ENCODE peak calls at places on chromosome 12, in nine cellular contexts. F is adipocyte, P is tibial nerve, D is uterus, Y is endodermal cell, G is astrocyte, Z is heart left ventricle, W is colonic mucosa, L is BE2C. K is an unnamed sample.

GRCh38 chr12:113198286-113198685 is 12.8 kb downstream of the RITA1 start:
- DNase-seq in F (peak; percentile 13), P (no peak), D (no peak), Y (no peak), G (peak; percentile 48), Z (no peak), W (no peak), L (no peak), K (no peak)

GRCh38 chr12:65895031-65895430 is 70.7 kb downstream of the HMGA2 start:
- DNase-seq in F (no peak), P (no peak), D (no peak), Y (no peak), G (no peak), Z (no peak), W (no peak), L (no peak), K (no peak)

GRCh38 chr12:96677363-96677762 is 188.0 kb downstream of the CFAP54 start:
- DNase-seq in F (no peak), P (no peak), D (no peak), Y (no peak), G (no peak), Z (no peak), W (no peak), L (no peak), K (no peak)

GRCh38 chr12:75480469-75480949 is at the start of gene GLIPR1:
- DNase-seq in F (peak; percentile 95), P (peak; percentile 47), D (peak; percentile 85), Y (peak; percentile 56), G (peak; percentile 99), Z (peak; percentile 62), W (peak; percentile 47), L (no peak), K (peak; percentile 55)

GRCh38 chr12:113891167-113891692 is 74.9 kb downstream of the RBM19 start:
- DNase-seq in F (no peak), P (no peak), D (no peak), Y (no peak), G (no peak), Z (no peak), W (no peak), L (no peak), K (no peak)

GRCh38 chr12:7289743-7290142 is 14.1 kb upstream of the ACSM4 start:
- DNase-seq in F (no peak), P (no peak), D (no peak), Y (no peak), G (no peak), Z (no peak), W (no peak), L (no peak), K (no peak)

GRCh38 chr12:67483871-67484554 is 164.5 kb upstream of the DYRK2 start:
- DNase-seq in F (peak; percentile 3), P (no peak), D (no peak), Y (no peak), G (no peak), Z (no peak), W (no peak), L (no peak), K (no peak)

GRCh38 chr12:90995041-90995440 is 9.7 kb downstream of the EPYC start:
- DNase-seq in F (peak; percentile 55), P (no peak), D (no peak), Y (no peak), G (no peak), Z (no peak), W (no peak), L (no peak), K (no peak)

GRCh38 chr12:39417916-39418315 is 25.0 kb downstream of the KIF21A start:
- DNase-seq in F (no peak), P (no peak), D (no peak), Y (no peak), G (no peak), Z (no peak), W (no peak), L (no peak), K (no peak)

GRCh38 chr12:123270380-123271181 is 1.1 kb downstream of the CDK2AP1 start:
- DNase-seq in F (peak; percentile 53), P (no peak), D (no peak), Y (peak; percentile 87), G (peak; percentile 20), Z (no peak), W (peak; percentile 45), L (peak; percentile 26), K (peak; percentile 43)

GRCh38 chr12:56636675-56637540 is 6.8 kb upstream of the BAZ2A start:
- DNase-seq in F (peak; percentile 100), P (peak; percentile 99), D (peak; percentile 100), Y (peak; percentile 100), G (peak; percentile 98), Z (peak; percentile 99), W (peak; percentile 100), L (peak; percentile 99), K (peak; percentile 99)
- H3K4me3 ChIP-seq in F (peak overlapping the region; percentile 99), P (peak overlapping the region; percentile 84), D (peak overlapping the region; percentile 73), Y (peak overlapping the region; percentile 98), G (peak overlapping the region; percentile 85), Z (peak overlapping the region; percentile 78), W (peak overlapping the region; percentile 79), L (peak overlapping the region; percentile 88), K (peak overlapping the region; percentile 87)

DNA sequence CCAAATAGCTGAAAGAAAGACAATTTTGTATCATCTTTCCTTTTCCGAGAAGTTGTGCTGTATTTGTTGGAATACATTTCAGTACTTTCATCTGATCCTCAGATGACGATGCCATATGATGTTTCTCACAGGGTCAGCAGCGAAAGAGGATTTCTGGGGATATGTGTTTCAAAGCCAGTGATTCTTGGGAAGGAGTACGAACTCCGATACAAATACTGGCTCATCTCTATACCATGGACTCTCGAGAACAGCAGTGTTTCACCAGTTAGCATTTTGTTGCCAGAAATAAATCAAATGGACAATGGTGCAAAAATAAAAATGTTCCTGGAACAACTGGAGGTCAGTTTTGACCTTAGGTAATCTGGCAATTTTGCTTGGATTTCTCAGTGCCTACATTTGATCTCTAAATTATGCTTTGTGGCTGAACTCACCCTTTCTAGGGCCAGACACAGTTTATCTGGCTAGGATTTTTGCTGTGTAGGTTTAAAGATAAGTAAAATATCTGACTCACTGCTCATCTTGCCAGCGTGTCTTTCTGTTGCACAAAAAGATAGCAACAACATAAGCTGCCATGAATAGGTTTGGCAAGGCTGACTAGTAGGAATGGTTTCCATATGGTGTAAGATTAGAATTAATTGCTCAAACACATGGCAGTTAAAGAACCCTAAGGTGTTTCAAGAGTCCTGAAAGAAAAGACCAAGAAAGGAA is 11.0 kb upstream of the MGP start:
- DNase-seq in F (peak; percentile 71), P (no peak), D (peak; percentile 52), Y (no peak), G (peak; percentile 89), Z (no peak), W (no peak), L (no peak), K (no peak)
- H3K4me3 ChIP-seq in F (peak overlapping the region; percentile 61), P (no peak overlapping the region), D (no peak overlapping the region), Y (no peak overlapping the region), G (no peak overlapping the region), Z (no peak overlapping the region), W (no peak overlapping the region), L (no peak overlapping the region), K (no peak overlapping the region)

GRCh38 chr12:124852911-124853441 is 10.7 kb downstream of the SCARB1 start:
- DNase-seq in F (no peak), P (no peak), D (no peak), Y (no peak), G (no peak), Z (no peak), W (no peak), L (no peak), K (no peak)

GRCh38 chr12:124848621-124849380 is 14.9 kb downstream of the SCARB1 start:
- DNase-seq in F (no peak), P (no peak), D (no peak), Y (no peak), G (no peak), Z (no peak), W (no peak), L (no peak), K (no peak)

GRCh38 chr12:124852329-124852831 is 11.3 kb downstream of the SCARB1 start:
- DNase-seq in F (peak; percentile 22), P (no peak), D (no peak), Y (no peak), G (no peak), Z (peak; percentile 52), W (peak; percentile 73), L (no peak), K (peak; percentile 54)

GRCh38 chr12:124849382-124849781 is 14.3 kb downstream of the SCARB1 start:
- DNase-seq in F (no peak), P (no peak), D (no peak), Y (no peak), G (no peak), Z (no peak), W (peak; percentile 57), L (no peak), K (peak; percentile 30)

GRCh38 chr12:124851344-124851743 is 12.3 kb downstream of the SCARB1 start:
- DNase-seq in F (no peak), P (no peak), D (no peak), Y (no peak), G (no peak), Z (no peak), W (no peak), L (no peak), K (no peak)
- H3K4me3 ChIP-seq in F (no peak overlapping the region), P (no peak overlapping the region), D (no peak overlapping the region), Y (no peak overlapping the region), G (no peak overlapping the region), Z (no peak overlapping the region), W (no peak overlapping the region), L (no peak overlapping the region), K (no peak overlapping the region)

DNA sequence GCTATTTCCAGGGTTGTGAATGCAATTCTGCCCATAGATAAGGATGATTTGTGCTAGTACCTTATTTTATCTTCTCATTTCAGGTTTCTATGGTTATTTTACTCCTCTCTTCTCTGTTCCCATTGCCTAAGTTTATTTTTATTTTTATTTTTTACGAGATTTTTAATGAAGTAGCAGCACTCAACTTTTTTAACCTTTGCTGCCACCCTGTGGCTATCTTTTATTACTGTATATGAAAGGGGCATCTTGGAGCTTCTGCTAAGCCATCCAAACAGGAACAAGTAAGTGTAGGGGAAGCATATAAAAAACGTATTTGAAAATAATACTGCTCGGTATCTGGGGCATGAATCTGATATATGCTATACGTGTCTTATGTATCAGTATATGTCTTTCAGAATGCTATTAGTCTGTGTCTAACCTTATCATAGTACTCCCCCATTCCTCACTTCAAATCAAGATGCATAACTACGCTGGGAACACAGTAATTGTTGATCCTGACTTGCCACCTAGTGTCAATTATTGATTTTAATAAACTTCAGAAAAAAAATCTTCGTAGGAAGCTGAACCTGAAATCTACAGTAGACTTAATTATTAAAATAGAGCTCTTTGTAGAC is 60.3 kb downstream of the KLRG1 start:
- DNase-seq in F (peak; percentile 86), P (no peak), D (no peak), Y (no peak), G (peak; percentile 8), Z (no peak), W (no peak), L (peak; percentile 30), K (no peak)
- H3K4me3 ChIP-seq in F (no peak overlapping the region), P (no peak overlapping the region), D (no peak overlapping the region), Y (no peak overlapping the region), G (no peak overlapping the region), Z (no peak overlapping the region), W (no peak overlapping the region), L (no peak overlapping the region), K (no peak overlapping the region)

GRCh38 chr12:115937345-115937744 is 340.1 kb downstream of the MED13L start:
- DNase-seq in F (no peak), P (no peak), D (no peak), Y (peak; percentile 28), G (no peak), Z (no peak), W (no peak), L (no peak), K (no peak)
- H3K4me3 ChIP-seq in F (no peak overlapping the region), P (no peak overlapping the region), D (no peak overlapping the region), Y (no peak overlapping the region), G (no peak overlapping the region), Z (no peak overlapping the region), W (no peak overlapping the region), L (no peak overlapping the region), K (no peak overlapping the region)

K was measured in left ventricle myocardium inferior.